ENCODE peak calls at places on chromosomes 7 and 10, in nine cellular contexts. B, Y, L, O, E, S, R, M and P are unnamed samples.

GRCh38 chr10:10644317-10645111 is 373.2 kb upstream of the CELF2 start:
- DNase-seq in M (no peak), R (no peak), B (no peak), L (no peak), E (no peak), Y (peak; percentile 83), S (no peak), O (no peak), P (no peak)

GRCh38 chr10:102675887-102676616 is 31.8 kb downstream of the TRIM8 start:
- DNase-seq in L (peak; percentile 81), S (no peak), M (no peak), B (no peak), Y (peak; percentile 91), O (peak; percentile 66), R (no peak), E (no peak), P (no peak)

GRCh38 chr7:111931016-111931517 is 275.1 kb downstream of the DOCK4 start:
- DNase-seq in E (peak; percentile 45), L (peak; percentile 58), B (no peak), S (no peak), Y (peak; percentile 32), M (no peak), R (no peak), O (peak; percentile 95), P (no peak)

GRCh38 chr7:116577320-116577871 is 52.6 kb downstream of the CAV1 start:
- DNase-seq in O (no peak), Y (no peak), M (no peak), R (no peak), B (no peak), L (no peak), S (no peak), E (no peak), P (no peak)

GRCh38 chr10:102504976-102505300 is 1.2 kb downstream of the SUFU start:
- DNase-seq in Y (peak; percentile 23), M (no peak), L (no peak), B (no peak), E (no peak), O (no peak), R (no peak), S (no peak), P (no peak)

GRCh38 chr7:22250390-22250789 is 106.6 kb downstream of the RAPGEF5 start:
- DNase-seq in R (no peak), M (no peak), Y (no peak), E (no peak), O (no peak), L (no peak), S (no peak), B (no peak), P (no peak)

GRCh38 chr10:114560144-114560543 is 97.9 kb downstream of the ABLIM1 start:
- DNase-seq in S (no peak), M (no peak), E (no peak), R (no peak), B (no peak), L (no peak), Y (no peak), O (no peak), P (no peak)

GRCh38 chr7:2719007-2719406 is 31.0 kb downstream of the AMZ1 start:
- DNase-seq in R (peak; percentile 68), B (no peak), M (no peak), S (peak; percentile 31), L (peak; percentile 37), O (no peak), E (peak; percentile 89), Y (no peak), P (no peak)

GRCh38 chr7:149707448-149707886 is 65.9 kb downstream of the ZNF467 start:
- DNase-seq in E (no peak), Y (peak; percentile 36), O (no peak), R (peak; percentile 58), B (no peak), M (no peak), S (peak; percentile 35), L (peak; percentile 25), P (no peak)

GRCh38 chr10:33630761-33631160 is 296.3 kb upstream of the NRP1 start:
- DNase-seq in L (no peak), O (peak; percentile 51), Y (no peak), R (no peak), B (no peak), S (no peak), E (no peak), M (no peak), P (no peak)

GRCh38 chr7:152103691-152104090 is 78.2 kb downstream of the GALNT11 start:
- DNase-seq in R (no peak), Y (no peak), E (no peak), M (no peak), S (no peak), B (no peak), L (no peak), O (peak; percentile 51), P (no peak)

GRCh38 chr10:44253769-44254462 is 131.0 kb downstream of the CXCL12 start:
- DNase-seq in L (peak; percentile 72), R (no peak), S (peak; percentile 44), O (peak; percentile 54), M (peak; percentile 68), Y (peak; percentile 91), E (no peak), B (no peak), P (no peak)